ENCODE peak calls at places on chromosomes 2 and 18, in nine cellular contexts. One of them, this sample, is unnamed.

GRCh38 chr18:62610509-62611394 is 87.9 kb downstream of the ZCCHC2 start:
- DNase-seq in aorta: no peak
- DNase-seq in GM23248: no peak
- DNase-seq in NT2/D1: no peak
- DNase-seq in mammary epithelial cell: no peak
- DNase-seq in CD8-positive, alpha-beta T cell: no peak
- DNase-seq in tibial artery: no peak
- DNase-seq in GM23338: peak; percentile 57
- DNase-seq in right lobe of liver: no peak
- DNase-seq in this sample: no peak

GRCh38 chr2:156309106-156309505 is 23.4 kb downstream of the NR4A2 start:
- DNase-seq in aorta: no peak
- DNase-seq in GM23248: no peak
- DNase-seq in NT2/D1: no peak
- DNase-seq in mammary epithelial cell: no peak
- DNase-seq in CD8-positive, alpha-beta T cell: no peak
- DNase-seq in tibial artery: no peak
- DNase-seq in GM23338: no peak
- DNase-seq in right lobe of liver: no peak
- DNase-seq in this sample: no peak

GRCh38 chr2:193517615-193518014 is 1322.9 kb upstream of the TMEFF2 start:
- DNase-seq in aorta: no peak
- DNase-seq in GM23248: no peak
- DNase-seq in NT2/D1: no peak
- DNase-seq in mammary epithelial cell: peak; percentile 13
- DNase-seq in CD8-positive, alpha-beta T cell: no peak
- DNase-seq in tibial artery: no peak
- DNase-seq in GM23338: no peak
- DNase-seq in right lobe of liver: no peak
- DNase-seq in this sample: no peak

GRCh38 chr2:60213865-60214657 is 339.4 kb downstream of the BCL11A start:
- DNase-seq in aorta: no peak
- DNase-seq in GM23248: peak; percentile 64
- DNase-seq in NT2/D1: no peak
- DNase-seq in mammary epithelial cell: peak; percentile 84
- DNase-seq in CD8-positive, alpha-beta T cell: no peak
- DNase-seq in tibial artery: no peak
- DNase-seq in GM23338: no peak
- DNase-seq in right lobe of liver: peak; percentile 70
- DNase-seq in this sample: peak; percentile 47

GRCh38 chr2:217162533-217162932 is 302.7 kb upstream of the TNP1 start:
- DNase-seq in aorta: no peak
- DNase-seq in GM23248: peak; percentile 81
- DNase-seq in NT2/D1: no peak
- DNase-seq in mammary epithelial cell: peak; percentile 91
- DNase-seq in CD8-positive, alpha-beta T cell: no peak
- DNase-seq in tibial artery: no peak
- DNase-seq in GM23338: no peak
- DNase-seq in right lobe of liver: no peak
- DNase-seq in this sample: peak; percentile 32

GRCh38 chr2:119253114-119253702 is 29.6 kb downstream of the STEAP3 start:
- DNase-seq in aorta: no peak
- DNase-seq in GM23248: peak; percentile 88
- DNase-seq in NT2/D1: no peak
- DNase-seq in mammary epithelial cell: peak; percentile 66
- DNase-seq in CD8-positive, alpha-beta T cell: no peak
- DNase-seq in tibial artery: no peak
- DNase-seq in GM23338: no peak
- DNase-seq in right lobe of liver: no peak
- DNase-seq in this sample: no peak

GRCh38 chr2:117855886-117856285 is 41.4 kb downstream of the DDX18 start:
- DNase-seq in aorta: no peak
- DNase-seq in GM23248: peak; percentile 25
- DNase-seq in NT2/D1: no peak
- DNase-seq in mammary epithelial cell: no peak
- DNase-seq in CD8-positive, alpha-beta T cell: no peak
- DNase-seq in tibial artery: no peak
- DNase-seq in GM23338: no peak
- DNase-seq in right lobe of liver: no peak
- DNase-seq in this sample: no peak

GRCh38 chr18:48607049-48607984 is 68.5 kb downstream of the CTIF start:
- DNase-seq in aorta: peak; percentile 77
- DNase-seq in GM23248: peak; percentile 87
- DNase-seq in NT2/D1: no peak
- DNase-seq in mammary epithelial cell: peak; percentile 52
- DNase-seq in CD8-positive, alpha-beta T cell: no peak
- DNase-seq in tibial artery: no peak
- DNase-seq in GM23338: no peak
- DNase-seq in right lobe of liver: no peak
- DNase-seq in this sample: no peak

GRCh38 chr18:79457652-79458051 is 61.9 kb downstream of the NFATC1 start:
- DNase-seq in aorta: no peak
- DNase-seq in GM23248: no peak
- DNase-seq in NT2/D1: no peak
- DNase-seq in mammary epithelial cell: no peak
- DNase-seq in CD8-positive, alpha-beta T cell: no peak
- DNase-seq in tibial artery: no peak
- DNase-seq in GM23338: no peak
- DNase-seq in right lobe of liver: no peak
- DNase-seq in this sample: no peak

GRCh38 chr18:79459946-79460345 is 64.2 kb downstream of the NFATC1 start:
- DNase-seq in aorta: no peak
- DNase-seq in GM23248: no peak
- DNase-seq in NT2/D1: no peak
- DNase-seq in mammary epithelial cell: no peak
- DNase-seq in CD8-positive, alpha-beta T cell: no peak
- DNase-seq in tibial artery: no peak
- DNase-seq in GM23338: no peak
- DNase-seq in right lobe of liver: no peak
- DNase-seq in this sample: no peak

GRCh38 chr18:79460445-79461300 is 64.9 kb downstream of the NFATC1 start:
- DNase-seq in aorta: no peak
- DNase-seq in GM23248: no peak
- DNase-seq in NT2/D1: no peak
- DNase-seq in mammary epithelial cell: no peak
- DNase-seq in CD8-positive, alpha-beta T cell: no peak
- DNase-seq in tibial artery: no peak
- DNase-seq in GM23338: no peak
- DNase-seq in right lobe of liver: no peak
- DNase-seq in this sample: no peak

GRCh38 chr18:79458131-79458838 is 62.6 kb downstream of the NFATC1 start:
- DNase-seq in aorta: peak; percentile 80
- DNase-seq in GM23248: peak; percentile 92
- DNase-seq in NT2/D1: no peak
- DNase-seq in mammary epithelial cell: peak; percentile 75
- DNase-seq in CD8-positive, alpha-beta T cell: no peak
- DNase-seq in tibial artery: peak; percentile 86
- DNase-seq in GM23338: no peak
- DNase-seq in right lobe of liver: no peak
- DNase-seq in this sample: no peak

GRCh38 chr18:79458917-79459803 is 63.4 kb downstream of the NFATC1 start:
- DNase-seq in aorta: no peak
- DNase-seq in GM23248: no peak
- DNase-seq in NT2/D1: no peak
- DNase-seq in mammary epithelial cell: no peak
- DNase-seq in CD8-positive, alpha-beta T cell: no peak
- DNase-seq in tibial artery: no peak
- DNase-seq in GM23338: no peak
- DNase-seq in right lobe of liver: no peak
- DNase-seq in this sample: no peak
- H3K4me1 ChIP-seq in aorta: no peaks in the 10 kb centered on the region
- H3K4me1 ChIP-seq in GM23248: peaks cover 6% of the 10 kb centered on the region
- H3K4me1 ChIP-seq in NT2/D1: peaks cover 23% of the 10 kb centered on the region
- H3K4me1 ChIP-seq in mammary epithelial cell: peaks cover 5% of the 10 kb centered on the region
- H3K4me1 ChIP-seq in CD8-positive, alpha-beta T cell: no peaks in the 10 kb centered on the region
- H3K4me1 ChIP-seq in tibial artery: peaks cover 7% of the 10 kb centered on the region
- H3K4me1 ChIP-seq in GM23338: peaks cover 7% of the 10 kb centered on the region
- H3K4me1 ChIP-seq in right lobe of liver: no peaks in the 10 kb centered on the region
- H3K4me1 ChIP-seq in this sample: no peaks in the 10 kb centered on the region

GRCh38 chr2:110991951-110992350 is 128.8 kb upstream of the BCL2L11 start:
- DNase-seq in aorta: no peak
- DNase-seq in GM23248: no peak
- DNase-seq in NT2/D1: no peak
- DNase-seq in mammary epithelial cell: no peak
- DNase-seq in CD8-positive, alpha-beta T cell: no peak
- DNase-seq in tibial artery: no peak
- DNase-seq in GM23338: no peak
- DNase-seq in right lobe of liver: no peak
- DNase-seq in this sample: no peak

GRCh38 chr2:110992886-110993285 is 127.8 kb upstream of the BCL2L11 start:
- DNase-seq in aorta: no peak
- DNase-seq in GM23248: no peak
- DNase-seq in NT2/D1: no peak
- DNase-seq in mammary epithelial cell: no peak
- DNase-seq in CD8-positive, alpha-beta T cell: no peak
- DNase-seq in tibial artery: no peak
- DNase-seq in GM23338: no peak
- DNase-seq in right lobe of liver: no peak
- DNase-seq in this sample: no peak

GRCh38 chr2:110993557-110994231 is 127.0 kb upstream of the BCL2L11 start:
- DNase-seq in aorta: no peak
- DNase-seq in GM23248: no peak
- DNase-seq in NT2/D1: no peak
- DNase-seq in mammary epithelial cell: peak; percentile 25
- DNase-seq in CD8-positive, alpha-beta T cell: no peak
- DNase-seq in tibial artery: no peak
- DNase-seq in GM23338: no peak
- DNase-seq in right lobe of liver: no peak
- DNase-seq in this sample: no peak

GRCh38 chr2:110997646-110998045 is 123.1 kb upstream of the BCL2L11 start:
- DNase-seq in aorta: no peak
- DNase-seq in GM23248: no peak
- DNase-seq in NT2/D1: no peak
- DNase-seq in mammary epithelial cell: no peak
- DNase-seq in CD8-positive, alpha-beta T cell: no peak
- DNase-seq in tibial artery: no peak
- DNase-seq in GM23338: peak; percentile 14
- DNase-seq in right lobe of liver: no peak
- DNase-seq in this sample: peak; percentile 61

GRCh38 chr2:110994250-110994961 is 126.3 kb upstream of the BCL2L11 start:
- DNase-seq in aorta: no peak
- DNase-seq in GM23248: peak; percentile 3
- DNase-seq in NT2/D1: no peak
- DNase-seq in mammary epithelial cell: no peak
- DNase-seq in CD8-positive, alpha-beta T cell: no peak
- DNase-seq in tibial artery: no peak
- DNase-seq in GM23338: no peak
- DNase-seq in right lobe of liver: no peak
- DNase-seq in this sample: no peak
- H3K4me3 ChIP-seq in aorta: no peak overlapping the region
- H3K4me3 ChIP-seq in GM23248: no peak overlapping the region
- H3K4me3 ChIP-seq in NT2/D1: no peak overlapping the region
- H3K4me3 ChIP-seq in mammary epithelial cell: no peak overlapping the region
- H3K4me3 ChIP-seq in CD8-positive, alpha-beta T cell: no peak overlapping the region
- H3K4me3 ChIP-seq in tibial artery: no peak overlapping the region
- H3K4me3 ChIP-seq in GM23338: no peak overlapping the region
- H3K4me3 ChIP-seq in right lobe of liver: no peak overlapping the region
- H3K4me3 ChIP-seq in this sample: no peak overlapping the region

GRCh38 chr18:6948238-6948637 is 169.4 kb downstream of the LAMA1 start:
- DNase-seq in aorta: no peak
- DNase-seq in GM23248: no peak
- DNase-seq in NT2/D1: no peak
- DNase-seq in mammary epithelial cell: no peak
- DNase-seq in CD8-positive, alpha-beta T cell: no peak
- DNase-seq in tibial artery: no peak
- DNase-seq in GM23338: no peak
- DNase-seq in right lobe of liver: no peak
- DNase-seq in this sample: no peak

GRCh38 chr18:6949800-6950586 is 167.6 kb downstream of the LAMA1 start:
- DNase-seq in aorta: no peak
- DNase-seq in GM23248: no peak
- DNase-seq in NT2/D1: no peak
- DNase-seq in mammary epithelial cell: no peak
- DNase-seq in CD8-positive, alpha-beta T cell: no peak
- DNase-seq in tibial artery: no peak
- DNase-seq in GM23338: no peak
- DNase-seq in right lobe of liver: no peak
- DNase-seq in this sample: no peak

GRCh38 chr18:6948656-6949055 is 168.9 kb downstream of the LAMA1 start:
- DNase-seq in aorta: no peak
- DNase-seq in GM23248: no peak
- DNase-seq in NT2/D1: no peak
- DNase-seq in mammary epithelial cell: no peak
- DNase-seq in CD8-positive, alpha-beta T cell: no peak
- DNase-seq in tibial artery: no peak
- DNase-seq in GM23338: no peak
- DNase-seq in right lobe of liver: no peak
- DNase-seq in this sample: no peak

GRCh38 chr18:6950641-6951040 is 167.0 kb downstream of the LAMA1 start:
- DNase-seq in aorta: no peak
- DNase-seq in GM23248: no peak
- DNase-seq in NT2/D1: no peak
- DNase-seq in mammary epithelial cell: no peak
- DNase-seq in CD8-positive, alpha-beta T cell: no peak
- DNase-seq in tibial artery: no peak
- DNase-seq in GM23338: no peak
- DNase-seq in right lobe of liver: no peak
- DNase-seq in this sample: peak; percentile 40

DNA sequence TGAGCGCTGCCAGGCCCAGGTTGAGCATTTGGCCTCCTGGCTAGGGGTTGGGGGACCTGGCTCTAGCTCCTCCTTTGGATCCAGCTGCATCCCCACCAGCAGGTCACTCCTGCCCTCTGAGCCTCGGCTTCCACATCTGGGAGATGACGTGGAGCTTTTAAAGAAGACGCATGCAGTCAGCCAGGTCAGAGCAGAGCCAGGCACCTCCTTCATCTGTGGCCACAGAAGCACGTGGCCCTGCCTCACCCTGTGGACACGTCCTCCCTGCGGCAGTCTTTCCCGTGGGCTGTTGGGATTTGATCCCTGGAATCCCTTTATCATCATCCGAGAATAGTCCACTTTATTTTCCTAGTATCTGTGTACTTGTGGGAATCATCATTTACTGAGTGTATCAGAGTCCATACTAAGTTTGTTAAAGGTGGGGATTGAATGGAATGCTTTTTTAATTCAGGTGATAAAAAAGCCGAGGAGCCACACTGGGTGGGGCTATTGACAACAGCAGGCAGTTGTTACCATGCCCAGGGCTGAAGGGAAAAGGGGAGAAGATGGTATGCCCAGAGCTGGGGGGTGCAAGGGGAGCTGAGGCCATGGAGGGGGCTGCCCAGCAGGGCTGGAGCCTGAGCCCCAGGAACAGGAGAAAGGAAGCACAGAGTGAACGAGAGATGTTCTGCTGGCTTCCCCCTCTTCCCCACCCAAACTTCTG is 170.1 kb downstream of the LAMA1 start:
- DNase-seq in aorta: no peak
- DNase-seq in GM23248: no peak
- DNase-seq in NT2/D1: no peak
- DNase-seq in mammary epithelial cell: no peak
- DNase-seq in CD8-positive, alpha-beta T cell: no peak
- DNase-seq in tibial artery: no peak
- DNase-seq in GM23338: no peak
- DNase-seq in right lobe of liver: no peak
- DNase-seq in this sample: peak; percentile 80
- H3K4me1 ChIP-seq in aorta: no peaks in the 10 kb centered on the region
- H3K4me1 ChIP-seq in GM23248: no peaks in the 10 kb centered on the region
- H3K4me1 ChIP-seq in NT2/D1: no peaks in the 10 kb centered on the region
- H3K4me1 ChIP-seq in mammary epithelial cell: no peaks in the 10 kb centered on the region
- H3K4me1 ChIP-seq in CD8-positive, alpha-beta T cell: no peaks in the 10 kb centered on the region
- H3K4me1 ChIP-seq in tibial artery: no peaks in the 10 kb centered on the region
- H3K4me1 ChIP-seq in GM23338: no peaks in the 10 kb centered on the region
- H3K4me1 ChIP-seq in right lobe of liver: no peaks in the 10 kb centered on the region
- H3K4me1 ChIP-seq in this sample: peaks cover 33% of the 10 kb centered on the region

DNA sequence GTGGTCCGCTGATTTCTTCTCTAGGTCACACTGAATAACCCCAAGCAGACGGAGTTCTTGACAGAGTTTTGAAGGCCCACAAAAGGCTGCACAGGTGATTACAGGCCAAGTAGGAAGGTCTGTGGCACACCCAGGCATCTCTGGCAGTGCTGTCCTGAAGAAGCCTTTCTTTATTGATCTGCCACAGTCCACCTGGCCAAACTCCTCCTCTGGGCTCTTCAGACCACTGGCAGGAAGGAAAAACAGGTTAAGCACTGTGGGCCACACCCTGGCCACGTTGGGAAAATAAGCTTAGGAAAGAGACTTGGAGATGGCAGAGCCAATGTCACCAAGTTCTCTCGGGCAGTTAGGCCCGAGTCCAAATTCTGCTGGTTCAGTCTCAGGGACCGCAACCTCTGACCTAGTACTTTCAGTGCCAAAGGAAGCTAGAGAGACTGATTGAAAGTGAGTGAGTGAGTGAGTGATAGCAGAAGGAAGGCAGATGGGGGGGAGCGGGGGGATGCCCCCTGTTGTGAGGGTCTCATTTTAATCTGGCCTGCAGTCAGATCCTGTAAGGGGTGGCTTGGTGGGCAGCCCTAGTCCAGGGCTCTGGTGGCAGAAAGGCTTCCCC is 102.9 kb downstream of the TGFA start:
- DNase-seq in aorta: no peak
- DNase-seq in GM23248: no peak
- DNase-seq in NT2/D1: no peak
- DNase-seq in mammary epithelial cell: no peak
- DNase-seq in CD8-positive, alpha-beta T cell: no peak
- DNase-seq in tibial artery: no peak
- DNase-seq in GM23338: no peak
- DNase-seq in right lobe of liver: no peak
- DNase-seq in this sample: peak; percentile 21
- H3K4me3 ChIP-seq in aorta: no peak overlapping the region
- H3K4me3 ChIP-seq in GM23248: no peak overlapping the region
- H3K4me3 ChIP-seq in NT2/D1: no peak overlapping the region
- H3K4me3 ChIP-seq in mammary epithelial cell: no peak overlapping the region
- H3K4me3 ChIP-seq in CD8-positive, alpha-beta T cell: no peak overlapping the region
- H3K4me3 ChIP-seq in tibial artery: no peak overlapping the region
- H3K4me3 ChIP-seq in GM23338: no peak overlapping the region
- H3K4me3 ChIP-seq in right lobe of liver: no peak overlapping the region
- H3K4me3 ChIP-seq in this sample: no peak overlapping the region